ENCODE peak calls at places on chromosomes 3 and 15, in eight cellular contexts. V is progenitor cell of endocrine pancreas; H is CD8-positive, alpha-beta T cell; F is astrocyte of the spinal cord; R is left ventricle myocardium inferior; B is pancreas; E is upper lobe of right lung; A is cardiac fibroblast. N is an unnamed sample.

GRCh38 chr3:27431116-27431515 is 53.1 kb downstream of the SLC4A7 start:
- DNase-seq in F (peak; percentile 98), R (no peak), B (no peak), V (no peak), H (no peak), E (no peak), A (peak; percentile 98), N (peak; percentile 93)

GRCh38 chr15:90489944-90490343 is 39.8 kb upstream of the CRTC3 start:
- DNase-seq in A (no peak), F (no peak), V (no peak), E (no peak), H (no peak), R (no peak), B (no peak), N (no peak)

GRCh38 chr3:51698209-51698608 is 8.7 kb upstream of the GRM2 start:
- DNase-seq in E (no peak), A (no peak), B (no peak), R (no peak), F (no peak), H (no peak), V (no peak), N (no peak)

GRCh38 chr15:45469027-45469426 is 53.5 kb downstream of the SLC30A4 start:
- DNase-seq in A (no peak), H (no peak), V (no peak), B (no peak), R (no peak), E (no peak), F (no peak), N (no peak)

GRCh38 chr3:11291808-11292207 is 19.6 kb downstream of the ATG7 start:
- DNase-seq in F (no peak), V (no peak), H (no peak), E (no peak), A (no peak), R (no peak), B (no peak), N (no peak)

GRCh38 chr3:50390523-50391177 is 31.3 kb upstream of the TMEM115 start:
- DNase-seq in R (peak; percentile 76), E (peak; percentile 79), A (no peak), F (no peak), H (no peak), B (peak; percentile 91), V (no peak), N (no peak)

GRCh38 chr3:185705498-185705897 is 119.3 kb downstream of the IGF2BP2 start:
- DNase-seq in F (no peak), V (no peak), E (no peak), B (no peak), A (no peak), H (no peak), R (no peak), N (no peak)

GRCh38 chr15:59169337-59169736 is 37.3 kb upstream of the LDHAL6B start:
- DNase-seq in E (no peak), F (peak; percentile 84), V (no peak), A (peak; percentile 88), R (no peak), H (no peak), B (no peak), N (peak; percentile 85)

GRCh38 chr3:54573922-54574321 is 353.9 kb downstream of the LRTM1 start:
- DNase-seq in E (no peak), R (no peak), A (no peak), V (no peak), F (no peak), B (no peak), H (no peak), N (no peak)

GRCh38 chr15:84813931-84814330 is 3.2 kb upstream of the ALPK3 start:
- DNase-seq in H (no peak), A (no peak), R (no peak), F (no peak), B (no peak), V (no peak), E (no peak), N (no peak)

GRCh38 chr15:88118741-88119140 is 137.8 kb downstream of the NTRK3 start:
- DNase-seq in H (no peak), E (no peak), A (no peak), B (no peak), F (no peak), R (no peak), V (no peak), N (no peak)

GRCh38 chr3:143150979-143151726 is 31.6 kb downstream of the CHST2 start:
- DNase-seq in B (no peak), H (no peak), V (no peak), R (peak; percentile 26), F (no peak), E (no peak), A (peak; percentile 81), N (no peak)

GRCh38 chr3:156150434-156151066 is 30.2 kb downstream of the KCNAB1 start:
- DNase-seq in B (no peak), R (no peak), V (no peak), E (no peak), F (peak; percentile 70), A (peak; percentile 84), H (peak; percentile 31), N (peak; percentile 50)

GRCh38 chr3:120506828-120507774 is 56.3 kb upstream of the FSTL1 start:
- DNase-seq in E (no peak), V (no peak), H (no peak), F (peak; percentile 61), R (no peak), A (peak; percentile 73), B (no peak), N (peak; percentile 55)

GRCh38 chr3:66588340-66588847 is 87.6 kb upstream of the LRIG1 start:
- DNase-seq in V (no peak), B (no peak), R (no peak), E (no peak), H (no peak), A (no peak), F (peak; percentile 41), N (no peak)

GRCh38 chr15:44207643-44208042 is 12.6 kb upstream of the FRMD5 start:
- DNase-seq in E (no peak), B (no peak), F (peak; percentile 80), V (no peak), A (peak; percentile 71), H (no peak), R (no peak), N (peak; percentile 22)

GRCh38 chr3:55574671-55575070 is 87.6 kb upstream of the WNT5A start:
- DNase-seq in B (no peak), R (no peak), V (no peak), H (no peak), E (no peak), F (no peak), A (no peak), N (no peak)

GRCh38 chr3:53729618-53730017 is 116.6 kb downstream of the CHDH start:
- DNase-seq in V (no peak), E (no peak), F (no peak), R (no peak), B (no peak), H (no peak), A (no peak), N (no peak)

GRCh38 chr3:196968233-196969000 is at the start of gene PIGZ:
- DNase-seq in F (no peak), R (peak; percentile 54), A (peak; percentile 51), V (peak; percentile 25), B (peak; percentile 81), E (peak; percentile 78), H (no peak), N (no peak)

GRCh38 chr15:37638139-37638538 is 296.3 kb upstream of the TMCO5A start:
- DNase-seq in R (no peak), V (no peak), H (no peak), B (no peak), A (no peak), F (peak; percentile 31), E (no peak), N (no peak)
- TF ChIP-seq CTCF in R (no peak), V (no peak), H (no peak), B (no peak), A (no peak), F (no peak), E (no peak), N (no peak)

GRCh38 chr3:46496745-46497555 is 826 bp upstream of the RTP3 start:
- DNase-seq in H (peak; percentile 68), R (no peak), B (no peak), V (no peak), A (no peak), F (no peak), E (no peak), N (no peak)
- TF ChIP-seq CTCF in H (peak; percentile 50), R (peak; percentile 35), B (no peak), V (peak; percentile 49), A (peak; percentile 42), F (peak; percentile 51), E (peak; percentile 35), N (peak; percentile 69)

GRCh38 chr3:98343647-98344507 is 9.8 kb upstream of the OR5K4 start:
- DNase-seq in B (no peak), E (no peak), R (no peak), A (peak; percentile 22), F (peak; percentile 5), H (no peak), V (no peak), N (peak; percentile 28)
- TF ChIP-seq CTCF in B (peak; percentile 33), E (peak; percentile 63), R (peak; percentile 32), A (peak; percentile 59), F (peak; percentile 55), H (peak; percentile 63), V (peak; percentile 71), N (peak; percentile 82)

DNA sequence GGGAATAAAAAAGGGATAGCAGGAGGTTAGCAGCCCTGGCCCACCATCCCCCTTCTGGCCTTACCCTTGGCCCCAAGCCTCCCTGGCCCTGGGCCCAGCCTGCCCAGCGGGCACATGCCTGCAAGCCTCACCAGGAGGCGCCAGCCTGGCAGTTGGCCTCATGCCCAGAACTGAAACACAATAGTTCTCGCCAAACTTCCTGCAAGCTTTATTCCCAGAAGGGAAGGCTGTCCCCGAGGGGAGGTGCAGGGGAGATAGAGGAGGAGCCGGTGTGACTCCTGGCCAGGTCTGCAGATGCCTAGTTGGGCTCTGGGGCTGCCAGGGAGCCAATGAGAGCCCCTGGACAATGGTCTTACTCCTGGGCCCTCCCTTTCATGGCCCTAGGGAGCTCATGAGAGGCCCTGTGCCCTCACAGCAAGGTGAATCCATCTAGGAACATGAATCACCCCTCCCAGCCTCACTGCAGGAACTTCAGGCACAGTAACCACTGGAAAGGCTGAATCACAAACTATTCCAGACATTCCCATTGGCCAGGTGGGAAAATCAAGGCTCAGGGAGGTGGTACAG is 4.0 kb downstream of the CCDC33 start:
- DNase-seq in H (no peak), A (peak; percentile 95), E (peak; percentile 90), F (peak; percentile 79), V (no peak), R (peak; percentile 85), B (peak; percentile 98), N (peak; percentile 76)
- TF ChIP-seq CTCF in H (no peak), A (peak; percentile 33), E (peak; percentile 56), F (peak; percentile 56), V (no peak), R (peak; percentile 62), B (peak; percentile 60), N (peak; percentile 71)

N was measured in HFFc6.